ENCODE peak calls at places on chromosomes 16 and 17, in four cellular contexts. One of them, this sample, is unnamed.

GRCh38 chr17:64641499-64641898 is 20.6 kb downstream of the SMURF2 start:
- DNase-seq in CD8-positive, alpha-beta memory T cell: no peak
- DNase-seq in COR-L47: peak
- DNase-seq in neural crest cell: no peak
- DNase-seq in this sample: no peak

GRCh38 chr17:81040791-81041337 is 5.9 kb downstream of the BAIAP2 start:
- DNase-seq in CD8-positive, alpha-beta memory T cell: no peak
- DNase-seq in neural crest cell: no peak
- DNase-seq in COR-L47: no peak
- DNase-seq in this sample: no peak

GRCh38 chr16:58670177-58670576 is 14.4 kb downstream of the SLC38A7 start:
- DNase-seq in CD8-positive, alpha-beta memory T cell: no peak
- DNase-seq in neural crest cell: no peak
- DNase-seq in COR-L47: no peak
- DNase-seq in this sample: no peak

GRCh38 chr16:30660424-30661251 is 2.4 kb downstream of the FBRS start:
- DNase-seq in CD8-positive, alpha-beta memory T cell: peak
- DNase-seq in COR-L47: no peak
- DNase-seq in neural crest cell: no peak
- DNase-seq in this sample: no peak

GRCh38 chr17:78951967-78952551 is 26.9 kb upstream of the TIMP2 start:
- DNase-seq in neural crest cell: no peak
- DNase-seq in COR-L47: no peak
- DNase-seq in CD8-positive, alpha-beta memory T cell: no peak
- DNase-seq in this sample: no peak

GRCh38 chr17:39799395-39799794 is 61.7 kb downstream of the GRB7 start:
- DNase-seq in CD8-positive, alpha-beta memory T cell: no peak
- DNase-seq in COR-L47: no peak
- DNase-seq in neural crest cell: no peak
- DNase-seq in this sample: no peak

GRCh38 chr17:64092111-64092510 is 37.8 kb downstream of the ERN1 start:
- DNase-seq in neural crest cell: no peak
- DNase-seq in CD8-positive, alpha-beta memory T cell: no peak
- DNase-seq in COR-L47: no peak
- DNase-seq in this sample: no peak

GRCh38 chr17:68821860-68822693 is 133.1 kb downstream of the ABCA8 start:
- DNase-seq in CD8-positive, alpha-beta memory T cell: no peak
- DNase-seq in neural crest cell: no peak
- DNase-seq in COR-L47: no peak
- DNase-seq in this sample: no peak

GRCh38 chr17:64787255-64787920 is 125.3 kb upstream of the SMURF2 start:
- DNase-seq in neural crest cell: no peak
- DNase-seq in CD8-positive, alpha-beta memory T cell: no peak
- DNase-seq in COR-L47: no peak
- DNase-seq in this sample: no peak

GRCh38 chr17:62778990-62779681 is 29.0 kb downstream of the MARCHF10 start:
- DNase-seq in CD8-positive, alpha-beta memory T cell: no peak
- DNase-seq in COR-L47: peak
- DNase-seq in neural crest cell: no peak
- DNase-seq in this sample: no peak

GRCh38 chr17:78394209-78394608 is 15.8 kb downstream of the PGS1 start:
- DNase-seq in CD8-positive, alpha-beta memory T cell: no peak
- DNase-seq in COR-L47: peak
- DNase-seq in neural crest cell: no peak
- DNase-seq in this sample: no peak

GRCh38 chr16:24700549-24701392 is 28.7 kb upstream of the TNRC6A start:
- DNase-seq in CD8-positive, alpha-beta memory T cell: no peak
- DNase-seq in COR-L47: no peak
- DNase-seq in neural crest cell: no peak
- DNase-seq in this sample: peak

GRCh38 chr16:24858219-24859041 is 12.7 kb downstream of the SLC5A11 start:
- DNase-seq in CD8-positive, alpha-beta memory T cell: peak
- DNase-seq in neural crest cell: peak
- DNase-seq in COR-L47: no peak
- DNase-seq in this sample: no peak

GRCh38 chr17:65678534-65678933 is 117.1 kb upstream of the AXIN2 start:
- DNase-seq in neural crest cell: no peak
- DNase-seq in COR-L47: no peak
- DNase-seq in CD8-positive, alpha-beta memory T cell: no peak
- DNase-seq in this sample: no peak

GRCh38 chr16:48168089-48168488 is 12.3 kb upstream of the ABCC12 start:
- DNase-seq in CD8-positive, alpha-beta memory T cell: no peak
- DNase-seq in COR-L47: no peak
- DNase-seq in neural crest cell: no peak
- DNase-seq in this sample: no peak

GRCh38 chr16:68235105-68235881 is 634 bp downstream of the ESRP2 start:
- DNase-seq in COR-L47: peak
- DNase-seq in CD8-positive, alpha-beta memory T cell: peak
- DNase-seq in neural crest cell: no peak
- DNase-seq in this sample: no peak

GRCh38 chr16:85539629-85540291 is 73.4 kb upstream of the GSE1 start:
- DNase-seq in COR-L47: no peak
- DNase-seq in CD8-positive, alpha-beta memory T cell: no peak
- DNase-seq in neural crest cell: no peak
- DNase-seq in this sample: no peak

GRCh38 chr17:21186399-21187187 is 27.4 kb downstream of the TMEM11 start:
- DNase-seq in CD8-positive, alpha-beta memory T cell: no peak
- DNase-seq in COR-L47: no peak
- DNase-seq in neural crest cell: no peak
- DNase-seq in this sample: no peak

GRCh38 chr16:86581458-86581857 is 3.1 kb downstream of the FOXL1 start:
- DNase-seq in neural crest cell: no peak
- DNase-seq in COR-L47: no peak
- DNase-seq in CD8-positive, alpha-beta memory T cell: no peak
- DNase-seq in this sample: no peak

GRCh38 chr16:17412221-17412620 is 58.5 kb downstream of the XYLT1 start:
- DNase-seq in COR-L47: no peak
- DNase-seq in neural crest cell: no peak
- DNase-seq in CD8-positive, alpha-beta memory T cell: no peak
- DNase-seq in this sample: no peak

GRCh38 chr16:62256406-62256805 is 220.2 kb upstream of the CDH8 start:
- DNase-seq in COR-L47: no peak
- DNase-seq in CD8-positive, alpha-beta memory T cell: no peak
- DNase-seq in neural crest cell: no peak
- DNase-seq in this sample: no peak

GRCh38 chr17:60529806-60530205 is 3.8 kb upstream of the APPBP2 start:
- DNase-seq in neural crest cell: no peak
- DNase-seq in COR-L47: no peak
- DNase-seq in CD8-positive, alpha-beta memory T cell: no peak
- DNase-seq in this sample: no peak

GRCh38 chr17:57948555-57949420 is 6.4 kb downstream of the CUEDC1 start:
- DNase-seq in neural crest cell: no peak
- DNase-seq in COR-L47: no peak
- DNase-seq in CD8-positive, alpha-beta memory T cell: no peak
- DNase-seq in this sample: no peak

This sample was measured in iPS DF 19.7.